ENCODE peak calls at places on chromosome 6, in eight cellular contexts. Y is kidney tubule cell; R is T-helper 1 cell; V is NCI-H2029; O is stimulated activated naive CD8-positive, alpha-beta T cell treated with anti-CD3 and anti-CD28 coated beads, Interleukin-15, Interleukin-2, amounts not matched to agents 100 U/mL and 50 U/mL, for 24 hours; M is HFFc6; H is C1 segment of cervical spinal cord; J is amygdala. Z is an unnamed sample.

GRCh38 chr6:75128881-75129570 is 76.8 kb downstream of the COL12A1 start:
- DNase-seq in Y (no peak), O (no peak), V (no peak), R (no peak), J (no peak), H (no peak), M (peak; percentile 11), Z (no peak)

GRCh38 chr6:9089724-9090123 is 654.4 kb upstream of the SLC35B3 start:
- DNase-seq in O (no peak), V (no peak), M (no peak), J (no peak), H (no peak), R (no peak), Y (no peak), Z (no peak)

GRCh38 chr6:136947037-136947436 is 24.9 kb downstream of the SLC35D3 start:
- DNase-seq in Y (no peak), R (no peak), H (no peak), O (no peak), V (no peak), M (no peak), J (no peak), Z (no peak)

GRCh38 chr6:47031656-47032055 is 10.5 kb downstream of the ADGRF1 start:
- DNase-seq in V (no peak), O (no peak), Y (no peak), M (no peak), J (no peak), H (no peak), R (no peak), Z (no peak)

GRCh38 chr6:75012018-75012417 is 193.8 kb downstream of the COL12A1 start:
- DNase-seq in M (no peak), Y (no peak), O (no peak), V (no peak), J (no peak), H (no peak), R (no peak), Z (no peak)

GRCh38 chr6:33116417-33116816 is 40.6 kb downstream of the HLA-DPB1 start:
- DNase-seq in H (no peak), O (no peak), R (no peak), M (no peak), J (no peak), V (no peak), Y (no peak), Z (no peak)

GRCh38 chr6:149075616-149076354 is 241.7 kb upstream of the TAB2 start:
- DNase-seq in M (no peak), H (no peak), V (no peak), Y (no peak), J (no peak), O (no peak), R (no peak), Z (no peak)

GRCh38 chr6:127069659-127070279 is 48.7 kb upstream of the RSPO3 start:
- DNase-seq in J (no peak), R (no peak), O (no peak), M (peak; percentile 39), V (peak; percentile 6), H (no peak), Y (peak; percentile 55), Z (no peak)

GRCh38 chr6:15205321-15205720 is 40.5 kb upstream of the JARID2 start:
- DNase-seq in M (no peak), H (no peak), R (no peak), V (no peak), Y (peak; percentile 87), O (no peak), J (no peak), Z (no peak)

GRCh38 chr6:154916857-154917256 is 78.3 kb upstream of the TIAM2 start:
- DNase-seq in M (no peak), H (no peak), R (no peak), V (no peak), Y (no peak), J (no peak), O (no peak), Z (no peak)

GRCh38 chr6:17987576-17988421 is at the start of gene KIF13A:
- DNase-seq in V (peak; percentile 90), M (peak; percentile 46), O (peak; percentile 65), Y (peak; percentile 67), R (no peak), H (peak; percentile 78), J (peak; percentile 67), Z (peak; percentile 32)

GRCh38 chr6:169961772-169962561 is 210.5 kb downstream of the ERMARD start:
- DNase-seq in H (no peak), O (peak; percentile 55), Y (no peak), J (no peak), M (no peak), V (no peak), R (no peak), Z (peak; percentile 31)

GRCh38 chr6:36581716-36582115 is 12.4 kb upstream of the SRSF3 start:
- DNase-seq in M (no peak), Y (peak; percentile 43), R (no peak), O (no peak), J (no peak), V (no peak), H (no peak), Z (no peak)

GRCh38 chr6:151254451-151255081 is 14.8 kb downstream of the AKAP12 start:
- DNase-seq in J (no peak), O (no peak), Y (peak; percentile 73), R (no peak), M (peak; percentile 4), V (no peak), H (no peak), Z (no peak)

GRCh38 chr6:129730477-129731165 is 20.6 kb upstream of the ARHGAP18 start:
- DNase-seq in H (no peak), V (no peak), O (no peak), J (no peak), R (no peak), M (peak; percentile 29), Y (peak; percentile 65), Z (peak; percentile 55)

GRCh38 chr6:13513606-13514502 is 26.5 kb upstream of the GFOD1 start:
- DNase-seq in J (no peak), Y (peak; percentile 14), V (no peak), R (no peak), H (no peak), M (no peak), O (no peak), Z (no peak)

GRCh38 chr6:108751851-108752732 is 96.1 kb upstream of the ARMC2 start:
- DNase-seq in Y (no peak), M (no peak), O (no peak), H (no peak), J (peak; percentile 28), V (no peak), R (no peak), Z (no peak)

Z was measured in activated CD8-positive, alpha-beta T cell treated with anti-CD3 and anti-CD28 coated beads, Interleukin-2, amount 10 ng/mL, durations not matched to agents 7 days and 5 days.